ENCODE peak calls at places on chromosomes 11 and 22, in ten cellular contexts. One of them, this sample, is unnamed.

GRCh38 chr22:31628969-31629723 is 32.9 kb downstream of the PISD start:
- DNase-seq in activated gamma-delta T cell treated with anti-CD3 and anti-CD28 coated beads, Interleukin-2, amount 50 U/mL, for 16 hours: no peak
- DNase-seq in HL-60: no peak
- DNase-seq in amniotic epithelial cell: no peak
- DNase-seq in T-helper 2 cell: no peak
- DNase-seq in nucleus accumbens: no peak
- DNase-seq in NCI-H1105 treated with DMSO at 0.1 percent for 48 hours: no peak
- DNase-seq in fibroblast of lung: no peak
- DNase-seq in nephron progenitor cell: no peak
- DNase-seq in H54: no peak
- DNase-seq in this sample: no peak

GRCh38 chr11:130471731-130472433 is 23.4 kb downstream of the ADAMTS15 start:
- DNase-seq in activated gamma-delta T cell treated with anti-CD3 and anti-CD28 coated beads, Interleukin-2, amount 50 U/mL, for 16 hours: no peak
- DNase-seq in HL-60: no peak
- DNase-seq in amniotic epithelial cell: no peak
- DNase-seq in T-helper 2 cell: no peak
- DNase-seq in nucleus accumbens: no peak
- DNase-seq in NCI-H1105 treated with DMSO at 0.1 percent for 48 hours: no peak
- DNase-seq in fibroblast of lung: no peak
- DNase-seq in nephron progenitor cell: no peak
- DNase-seq in H54: no peak
- DNase-seq in this sample: no peak

GRCh38 chr11:97610000-97610399 is 1220.2 kb downstream of the JRKL start:
- DNase-seq in activated gamma-delta T cell treated with anti-CD3 and anti-CD28 coated beads, Interleukin-2, amount 50 U/mL, for 16 hours: no peak
- DNase-seq in HL-60: no peak
- DNase-seq in amniotic epithelial cell: peak; percentile 14
- DNase-seq in T-helper 2 cell: no peak
- DNase-seq in nucleus accumbens: no peak
- DNase-seq in NCI-H1105 treated with DMSO at 0.1 percent for 48 hours: no peak
- DNase-seq in fibroblast of lung: no peak
- DNase-seq in nephron progenitor cell: no peak
- DNase-seq in H54: no peak
- DNase-seq in this sample: no peak

GRCh38 chr22:20204821-20205220 is 54.0 kb upstream of the CCDC188 start:
- DNase-seq in activated gamma-delta T cell treated with anti-CD3 and anti-CD28 coated beads, Interleukin-2, amount 50 U/mL, for 16 hours: no peak
- DNase-seq in HL-60: no peak
- DNase-seq in amniotic epithelial cell: peak; percentile 27
- DNase-seq in T-helper 2 cell: no peak
- DNase-seq in nucleus accumbens: no peak
- DNase-seq in NCI-H1105 treated with DMSO at 0.1 percent for 48 hours: no peak
- DNase-seq in fibroblast of lung: no peak
- DNase-seq in nephron progenitor cell: peak; percentile 49
- DNase-seq in H54: no peak
- DNase-seq in this sample: no peak

GRCh38 chr22:49996192-49996531 is 16.4 kb downstream of the IL17REL start:
- DNase-seq in activated gamma-delta T cell treated with anti-CD3 and anti-CD28 coated beads, Interleukin-2, amount 50 U/mL, for 16 hours: no peak
- DNase-seq in HL-60: no peak
- DNase-seq in amniotic epithelial cell: no peak
- DNase-seq in T-helper 2 cell: no peak
- DNase-seq in nucleus accumbens: no peak
- DNase-seq in NCI-H1105 treated with DMSO at 0.1 percent for 48 hours: no peak
- DNase-seq in fibroblast of lung: no peak
- DNase-seq in nephron progenitor cell: no peak
- DNase-seq in H54: no peak
- DNase-seq in this sample: no peak

GRCh38 chr22:30044369-30044768 is 35.9 kb upstream of the HORMAD2 start:
- DNase-seq in activated gamma-delta T cell treated with anti-CD3 and anti-CD28 coated beads, Interleukin-2, amount 50 U/mL, for 16 hours: no peak
- DNase-seq in HL-60: no peak
- DNase-seq in amniotic epithelial cell: peak; percentile 51
- DNase-seq in T-helper 2 cell: no peak
- DNase-seq in nucleus accumbens: no peak
- DNase-seq in NCI-H1105 treated with DMSO at 0.1 percent for 48 hours: peak; percentile 17
- DNase-seq in fibroblast of lung: peak; percentile 99
- DNase-seq in nephron progenitor cell: no peak
- DNase-seq in H54: peak; percentile 44
- DNase-seq in this sample: no peak

GRCh38 chr11:106409201-106409600 is 331.7 kb downstream of the AASDHPPT start:
- DNase-seq in activated gamma-delta T cell treated with anti-CD3 and anti-CD28 coated beads, Interleukin-2, amount 50 U/mL, for 16 hours: no peak
- DNase-seq in HL-60: no peak
- DNase-seq in amniotic epithelial cell: no peak
- DNase-seq in T-helper 2 cell: no peak
- DNase-seq in nucleus accumbens: no peak
- DNase-seq in NCI-H1105 treated with DMSO at 0.1 percent for 48 hours: no peak
- DNase-seq in fibroblast of lung: peak; percentile 19
- DNase-seq in nephron progenitor cell: no peak
- DNase-seq in H54: no peak
- DNase-seq in this sample: no peak

GRCh38 chr11:44575288-44575672 is 9.8 kb downstream of the CD82 start:
- DNase-seq in activated gamma-delta T cell treated with anti-CD3 and anti-CD28 coated beads, Interleukin-2, amount 50 U/mL, for 16 hours: no peak
- DNase-seq in HL-60: no peak
- DNase-seq in amniotic epithelial cell: peak; percentile 89
- DNase-seq in T-helper 2 cell: no peak
- DNase-seq in nucleus accumbens: no peak
- DNase-seq in NCI-H1105 treated with DMSO at 0.1 percent for 48 hours: no peak
- DNase-seq in fibroblast of lung: peak; percentile 80
- DNase-seq in nephron progenitor cell: no peak
- DNase-seq in H54: peak; percentile 60
- DNase-seq in this sample: no peak

GRCh38 chr11:26254378-26254777 is 77.6 kb upstream of the ANO3 start:
- DNase-seq in activated gamma-delta T cell treated with anti-CD3 and anti-CD28 coated beads, Interleukin-2, amount 50 U/mL, for 16 hours: no peak
- DNase-seq in HL-60: no peak
- DNase-seq in amniotic epithelial cell: peak; percentile 9
- DNase-seq in T-helper 2 cell: no peak
- DNase-seq in nucleus accumbens: no peak
- DNase-seq in NCI-H1105 treated with DMSO at 0.1 percent for 48 hours: no peak
- DNase-seq in fibroblast of lung: no peak
- DNase-seq in nephron progenitor cell: no peak
- DNase-seq in H54: no peak
- DNase-seq in this sample: no peak

GRCh38 chr22:46139895-46140350 is 10.4 kb upstream of the PPARA start:
- DNase-seq in activated gamma-delta T cell treated with anti-CD3 and anti-CD28 coated beads, Interleukin-2, amount 50 U/mL, for 16 hours: no peak
- DNase-seq in HL-60: no peak
- DNase-seq in amniotic epithelial cell: no peak
- DNase-seq in T-helper 2 cell: no peak
- DNase-seq in nucleus accumbens: no peak
- DNase-seq in NCI-H1105 treated with DMSO at 0.1 percent for 48 hours: no peak
- DNase-seq in fibroblast of lung: no peak
- DNase-seq in nephron progenitor cell: no peak
- DNase-seq in H54: no peak
- DNase-seq in this sample: no peak

GRCh38 chr22:19707347-19708322 is 6.7 kb upstream of the SEPTIN5 start:
- DNase-seq in activated gamma-delta T cell treated with anti-CD3 and anti-CD28 coated beads, Interleukin-2, amount 50 U/mL, for 16 hours: no peak
- DNase-seq in HL-60: no peak
- DNase-seq in amniotic epithelial cell: no peak
- DNase-seq in T-helper 2 cell: no peak
- DNase-seq in nucleus accumbens: no peak
- DNase-seq in NCI-H1105 treated with DMSO at 0.1 percent for 48 hours: no peak
- DNase-seq in fibroblast of lung: no peak
- DNase-seq in nephron progenitor cell: no peak
- DNase-seq in H54: no peak
- DNase-seq in this sample: no peak

GRCh38 chr11:65653229-65654225 is 9.2 kb downstream of the RELA start:
- DNase-seq in activated gamma-delta T cell treated with anti-CD3 and anti-CD28 coated beads, Interleukin-2, amount 50 U/mL, for 16 hours: no peak
- DNase-seq in HL-60: no peak
- DNase-seq in amniotic epithelial cell: no peak
- DNase-seq in T-helper 2 cell: no peak
- DNase-seq in nucleus accumbens: peak; percentile 55
- DNase-seq in NCI-H1105 treated with DMSO at 0.1 percent for 48 hours: peak; percentile 73
- DNase-seq in fibroblast of lung: peak; percentile 23
- DNase-seq in nephron progenitor cell: no peak
- DNase-seq in H54: no peak
- DNase-seq in this sample: no peak

GRCh38 chr22:30742291-30743256 is 47.9 kb downstream of the OSBP2 start:
- DNase-seq in activated gamma-delta T cell treated with anti-CD3 and anti-CD28 coated beads, Interleukin-2, amount 50 U/mL, for 16 hours: no peak
- DNase-seq in HL-60: no peak
- DNase-seq in amniotic epithelial cell: peak; percentile 12
- DNase-seq in T-helper 2 cell: no peak
- DNase-seq in nucleus accumbens: no peak
- DNase-seq in NCI-H1105 treated with DMSO at 0.1 percent for 48 hours: no peak
- DNase-seq in fibroblast of lung: peak; percentile 30
- DNase-seq in nephron progenitor cell: no peak
- DNase-seq in H54: no peak
- DNase-seq in this sample: no peak

GRCh38 chr11:7605544-7605943 is 67.8 kb downstream of the CYB5R2 start:
- DNase-seq in activated gamma-delta T cell treated with anti-CD3 and anti-CD28 coated beads, Interleukin-2, amount 50 U/mL, for 16 hours: no peak
- DNase-seq in HL-60: no peak
- DNase-seq in amniotic epithelial cell: peak; percentile 85
- DNase-seq in T-helper 2 cell: no peak
- DNase-seq in nucleus accumbens: no peak
- DNase-seq in NCI-H1105 treated with DMSO at 0.1 percent for 48 hours: no peak
- DNase-seq in fibroblast of lung: peak; percentile 79
- DNase-seq in nephron progenitor cell: no peak
- DNase-seq in H54: no peak
- DNase-seq in this sample: no peak

GRCh38 chr11:1514349-1515061 is 27.9 kb upstream of the MOB2 start:
- DNase-seq in activated gamma-delta T cell treated with anti-CD3 and anti-CD28 coated beads, Interleukin-2, amount 50 U/mL, for 16 hours: no peak
- DNase-seq in HL-60: no peak
- DNase-seq in amniotic epithelial cell: no peak
- DNase-seq in T-helper 2 cell: no peak
- DNase-seq in nucleus accumbens: no peak
- DNase-seq in NCI-H1105 treated with DMSO at 0.1 percent for 48 hours: no peak
- DNase-seq in fibroblast of lung: peak; percentile 50
- DNase-seq in nephron progenitor cell: no peak
- DNase-seq in H54: no peak
- DNase-seq in this sample: no peak

GRCh38 chr11:27416568-27417176 is 53.7 kb upstream of the CCDC34 start:
- DNase-seq in activated gamma-delta T cell treated with anti-CD3 and anti-CD28 coated beads, Interleukin-2, amount 50 U/mL, for 16 hours: no peak
- DNase-seq in HL-60: no peak
- DNase-seq in amniotic epithelial cell: no peak
- DNase-seq in T-helper 2 cell: no peak
- DNase-seq in nucleus accumbens: no peak
- DNase-seq in NCI-H1105 treated with DMSO at 0.1 percent for 48 hours: no peak
- DNase-seq in fibroblast of lung: no peak
- DNase-seq in nephron progenitor cell: no peak
- DNase-seq in H54: no peak
- DNase-seq in this sample: no peak

GRCh38 chr11:68999093-68999747 is 13.8 kb downstream of the MRGPRF start:
- DNase-seq in activated gamma-delta T cell treated with anti-CD3 and anti-CD28 coated beads, Interleukin-2, amount 50 U/mL, for 16 hours: no peak
- DNase-seq in HL-60: no peak
- DNase-seq in amniotic epithelial cell: no peak
- DNase-seq in T-helper 2 cell: no peak
- DNase-seq in nucleus accumbens: no peak
- DNase-seq in NCI-H1105 treated with DMSO at 0.1 percent for 48 hours: no peak
- DNase-seq in fibroblast of lung: peak; percentile 20
- DNase-seq in nephron progenitor cell: no peak
- DNase-seq in H54: no peak
- DNase-seq in this sample: peak; percentile 31

GRCh38 chr22:22450343-22450839 is 58.2 kb downstream of the ZNF280B start:
- DNase-seq in activated gamma-delta T cell treated with anti-CD3 and anti-CD28 coated beads, Interleukin-2, amount 50 U/mL, for 16 hours: no peak
- DNase-seq in HL-60: peak; percentile 80
- DNase-seq in amniotic epithelial cell: no peak
- DNase-seq in T-helper 2 cell: no peak
- DNase-seq in nucleus accumbens: no peak
- DNase-seq in NCI-H1105 treated with DMSO at 0.1 percent for 48 hours: peak; percentile 19
- DNase-seq in fibroblast of lung: no peak
- DNase-seq in nephron progenitor cell: no peak
- DNase-seq in H54: no peak
- DNase-seq in this sample: no peak

GRCh38 chr11:96388891-96389603 is 665 bp downstream of the CCDC82 start:
- DNase-seq in activated gamma-delta T cell treated with anti-CD3 and anti-CD28 coated beads, Interleukin-2, amount 50 U/mL, for 16 hours: no peak
- DNase-seq in HL-60: no peak
- DNase-seq in amniotic epithelial cell: no peak
- DNase-seq in T-helper 2 cell: no peak
- DNase-seq in nucleus accumbens: no peak
- DNase-seq in NCI-H1105 treated with DMSO at 0.1 percent for 48 hours: peak; percentile 77
- DNase-seq in fibroblast of lung: peak; percentile 65
- DNase-seq in nephron progenitor cell: peak; percentile 75
- DNase-seq in H54: peak; percentile 6
- DNase-seq in this sample: no peak

GRCh38 chr11:65425971-65426838 is 3.6 kb downstream of the NEAT1 start:
- DNase-seq in activated gamma-delta T cell treated with anti-CD3 and anti-CD28 coated beads, Interleukin-2, amount 50 U/mL, for 16 hours: no peak
- DNase-seq in HL-60: peak; percentile 87
- DNase-seq in amniotic epithelial cell: peak; percentile 90
- DNase-seq in T-helper 2 cell: no peak
- DNase-seq in nucleus accumbens: no peak
- DNase-seq in NCI-H1105 treated with DMSO at 0.1 percent for 48 hours: no peak
- DNase-seq in fibroblast of lung: peak; percentile 88
- DNase-seq in nephron progenitor cell: no peak
- DNase-seq in H54: no peak
- DNase-seq in this sample: no peak

GRCh38 chr11:69155302-69156198 is at the start of gene SMIM38:
- DNase-seq in activated gamma-delta T cell treated with anti-CD3 and anti-CD28 coated beads, Interleukin-2, amount 50 U/mL, for 16 hours: no peak
- DNase-seq in HL-60: no peak
- DNase-seq in amniotic epithelial cell: no peak
- DNase-seq in T-helper 2 cell: no peak
- DNase-seq in nucleus accumbens: no peak
- DNase-seq in NCI-H1105 treated with DMSO at 0.1 percent for 48 hours: no peak
- DNase-seq in fibroblast of lung: no peak
- DNase-seq in nephron progenitor cell: no peak
- DNase-seq in H54: no peak
- DNase-seq in this sample: no peak

GRCh38 chr11:72890881-72891280 is 76.7 kb downstream of the ATG16L2 start:
- DNase-seq in activated gamma-delta T cell treated with anti-CD3 and anti-CD28 coated beads, Interleukin-2, amount 50 U/mL, for 16 hours: no peak
- DNase-seq in HL-60: no peak
- DNase-seq in amniotic epithelial cell: no peak
- DNase-seq in T-helper 2 cell: no peak
- DNase-seq in nucleus accumbens: no peak
- DNase-seq in NCI-H1105 treated with DMSO at 0.1 percent for 48 hours: no peak
- DNase-seq in fibroblast of lung: no peak
- DNase-seq in nephron progenitor cell: no peak
- DNase-seq in H54: no peak
- DNase-seq in this sample: no peak

This sample was measured in NK-92 treated with Interleukin-12 subunit alpha and Interleukin-12 subunit beta, amount 100 ng/mL, for 24 hours.